ENCODE peak calls at places on chromosomes 6 and 20, in seven cellular contexts. D is posterior vena cava, Q is AG10803, G is GM13977, N is T-helper 2 cell, Y is SHP77, O is heart right ventricle. S is an unnamed sample.

GRCh38 chr20:51354769-51355319 is 187.7 kb downstream of the NFATC2 start:
- DNase-seq in Y (peak), N (no peak), O (no peak), D (no peak), G (no peak), Q (peak), S (no peak)

GRCh38 chr6:136403166-136403980 is 113.7 kb upstream of the BCLAF1 start:
- DNase-seq in D (no peak), G (no peak), Y (peak), Q (peak), N (no peak), O (no peak), S (peak)

GRCh38 chr20:52985687-52986086 is 13.5 kb downstream of the TSHZ2 start:
- DNase-seq in D (no peak), O (no peak), G (no peak), N (no peak), Y (no peak), Q (peak), S (peak)

GRCh38 chr6:148758492-148758891 is 11.7 kb downstream of the UST start:
- DNase-seq in O (no peak), Q (no peak), G (peak), N (no peak), Y (no peak), D (no peak), S (no peak)

GRCh38 chr6:16731503-16732018 is 29.7 kb downstream of the ATXN1 start:
- DNase-seq in Q (no peak), D (no peak), G (peak), Y (no peak), O (no peak), N (peak), S (no peak)

GRCh38 chr20:44017905-44018683 is 103.4 kb downstream of the TOX2 start:
- DNase-seq in D (no peak), N (no peak), Y (peak), G (no peak), O (no peak), Q (peak), S (peak)

GRCh38 chr6:44399991-44400390 is 12.5 kb downstream of the CDC5L start:
- DNase-seq in N (no peak), O (no peak), D (no peak), G (no peak), Q (peak), Y (no peak), S (no peak)

GRCh38 chr6:111709615-111710398 is 104.1 kb upstream of the TRAF3IP2 start:
- DNase-seq in N (peak), Y (peak), D (no peak), Q (peak), O (peak), G (peak), S (no peak)

GRCh38 chr6:38517005-38517404 is 122.7 kb downstream of the BTBD9 start:
- DNase-seq in Q (peak), N (no peak), Y (no peak), G (no peak), O (no peak), D (no peak), S (peak)

S was measured in GM04503.